ENCODE peak calls at places on chromosomes 16 and 17, in six cellular contexts. One of them, this sample, is unnamed.

GRCh38 chr16:11833951-11834695 is 17.2 kb downstream of the RSL1D1 start:
- DNase-seq in mesothelial cell of epicardium: no peak
- DNase-seq in T-helper 17 cell: no peak
- DNase-seq in GM13977: peak
- DNase-seq in tibial nerve: no peak
- DNase-seq in neural crest cell: no peak
- DNase-seq in this sample: no peak

GRCh38 chr17:72691601-72692000 is 400.9 kb downstream of the SLC39A11 start:
- DNase-seq in mesothelial cell of epicardium: no peak
- DNase-seq in T-helper 17 cell: no peak
- DNase-seq in GM13977: no peak
- DNase-seq in tibial nerve: no peak
- DNase-seq in neural crest cell: no peak
- DNase-seq in this sample: no peak

GRCh38 chr16:88306411-88306810 is 76.3 kb upstream of the ZNF469 start:
- DNase-seq in mesothelial cell of epicardium: no peak
- DNase-seq in T-helper 17 cell: no peak
- DNase-seq in GM13977: no peak
- DNase-seq in tibial nerve: no peak
- DNase-seq in neural crest cell: no peak
- DNase-seq in this sample: no peak

GRCh38 chr17:62562656-62563055 is 64.8 kb upstream of the MRC2 start:
- DNase-seq in mesothelial cell of epicardium: no peak
- DNase-seq in T-helper 17 cell: no peak
- DNase-seq in GM13977: no peak
- DNase-seq in tibial nerve: no peak
- DNase-seq in neural crest cell: no peak
- DNase-seq in this sample: no peak

GRCh38 chr17:28573521-28573920 is 2.2 kb upstream of the PIGS start:
- DNase-seq in mesothelial cell of epicardium: no peak
- DNase-seq in T-helper 17 cell: no peak
- DNase-seq in GM13977: no peak
- DNase-seq in tibial nerve: no peak
- DNase-seq in neural crest cell: no peak
- DNase-seq in this sample: no peak

GRCh38 chr17:4340914-4341615 is 25.4 kb downstream of the UBE2G1 start:
- DNase-seq in mesothelial cell of epicardium: no peak
- DNase-seq in T-helper 17 cell: no peak
- DNase-seq in GM13977: peak
- DNase-seq in tibial nerve: no peak
- DNase-seq in neural crest cell: no peak
- DNase-seq in this sample: no peak

GRCh38 chr16:71387045-71387871 is 28.7 kb downstream of the CALB2 start:
- DNase-seq in mesothelial cell of epicardium: no peak
- DNase-seq in T-helper 17 cell: no peak
- DNase-seq in GM13977: no peak
- DNase-seq in tibial nerve: no peak
- DNase-seq in neural crest cell: no peak
- DNase-seq in this sample: no peak

GRCh38 chr16:72985148-72985882 is 62.6 kb downstream of the ZFHX3 start:
- DNase-seq in mesothelial cell of epicardium: no peak
- DNase-seq in T-helper 17 cell: no peak
- DNase-seq in GM13977: no peak
- DNase-seq in tibial nerve: peak
- DNase-seq in neural crest cell: no peak
- DNase-seq in this sample: peak

GRCh38 chr16:19488213-19488640 is 33.7 kb downstream of the GDE1 start:
- DNase-seq in mesothelial cell of epicardium: no peak
- DNase-seq in T-helper 17 cell: no peak
- DNase-seq in GM13977: no peak
- DNase-seq in tibial nerve: no peak
- DNase-seq in neural crest cell: no peak
- DNase-seq in this sample: no peak

GRCh38 chr17:73973881-73974409 is 229.5 kb upstream of the RPL38 start:
- DNase-seq in mesothelial cell of epicardium: no peak
- DNase-seq in T-helper 17 cell: no peak
- DNase-seq in GM13977: no peak
- DNase-seq in tibial nerve: no peak
- DNase-seq in neural crest cell: no peak
- DNase-seq in this sample: no peak

GRCh38 chr16:87178177-87178863 is 138.9 kb downstream of the C16orf95 start:
- DNase-seq in mesothelial cell of epicardium: no peak
- DNase-seq in T-helper 17 cell: no peak
- DNase-seq in GM13977: no peak
- DNase-seq in tibial nerve: peak
- DNase-seq in neural crest cell: no peak
- DNase-seq in this sample: no peak

GRCh38 chr17:47733414-47734288 is 615 bp downstream of the TBX21 start:
- DNase-seq in mesothelial cell of epicardium: no peak
- DNase-seq in T-helper 17 cell: no peak
- DNase-seq in GM13977: no peak
- DNase-seq in tibial nerve: no peak
- DNase-seq in neural crest cell: no peak
- DNase-seq in this sample: no peak

GRCh38 chr16:15608398-15609285 is 34.3 kb downstream of the MARF1 start:
- DNase-seq in mesothelial cell of epicardium: no peak
- DNase-seq in T-helper 17 cell: no peak
- DNase-seq in GM13977: no peak
- DNase-seq in tibial nerve: no peak
- DNase-seq in neural crest cell: no peak
- DNase-seq in this sample: no peak

GRCh38 chr16:59236804-59237463 is 502.8 kb upstream of the GOT2 start:
- DNase-seq in mesothelial cell of epicardium: no peak
- DNase-seq in T-helper 17 cell: no peak
- DNase-seq in GM13977: no peak
- DNase-seq in tibial nerve: no peak
- DNase-seq in neural crest cell: no peak
- DNase-seq in this sample: no peak

GRCh38 chr17:28953444-28954118 is 2.3 kb upstream of the PHF12 start:
- DNase-seq in mesothelial cell of epicardium: no peak
- DNase-seq in T-helper 17 cell: no peak
- DNase-seq in GM13977: peak
- DNase-seq in tibial nerve: peak
- DNase-seq in neural crest cell: peak
- DNase-seq in this sample: no peak

GRCh38 chr16:81601008-81601428 is 156.4 kb downstream of the CMIP start:
- DNase-seq in mesothelial cell of epicardium: no peak
- DNase-seq in T-helper 17 cell: no peak
- DNase-seq in GM13977: no peak
- DNase-seq in tibial nerve: no peak
- DNase-seq in neural crest cell: no peak
- DNase-seq in this sample: no peak

GRCh38 chr17:40323731-40324650 is 15.0 kb downstream of the RARA start:
- DNase-seq in mesothelial cell of epicardium: no peak
- DNase-seq in T-helper 17 cell: peak
- DNase-seq in GM13977: no peak
- DNase-seq in tibial nerve: peak
- DNase-seq in neural crest cell: no peak
- DNase-seq in this sample: peak

GRCh38 chr17:61574542-61575351 is 16.3 kb downstream of the NACA2 start:
- DNase-seq in mesothelial cell of epicardium: peak
- DNase-seq in T-helper 17 cell: no peak
- DNase-seq in GM13977: no peak
- DNase-seq in tibial nerve: no peak
- DNase-seq in neural crest cell: peak
- DNase-seq in this sample: no peak

GRCh38 chr16:19517424-19518089 is 4.3 kb downstream of the GDE1 start:
- DNase-seq in mesothelial cell of epicardium: no peak
- DNase-seq in T-helper 17 cell: no peak
- DNase-seq in GM13977: no peak
- DNase-seq in tibial nerve: no peak
- DNase-seq in neural crest cell: no peak
- DNase-seq in this sample: no peak

GRCh38 chr17:78356163-78356713 is 3.6 kb downstream of the SOCS3 start:
- DNase-seq in mesothelial cell of epicardium: no peak
- DNase-seq in T-helper 17 cell: peak
- DNase-seq in GM13977: peak
- DNase-seq in tibial nerve: no peak
- DNase-seq in neural crest cell: no peak
- DNase-seq in this sample: peak

GRCh38 chr16:1973461-1974156 is 1.8 kb downstream of the TBL3 start:
- DNase-seq in mesothelial cell of epicardium: no peak
- DNase-seq in T-helper 17 cell: no peak
- DNase-seq in GM13977: no peak
- DNase-seq in tibial nerve: no peak
- DNase-seq in neural crest cell: no peak
- DNase-seq in this sample: no peak

GRCh38 chr17:7204828-7205461 is 14.7 kb downstream of the DLG4 start:
- DNase-seq in mesothelial cell of epicardium: peak
- DNase-seq in T-helper 17 cell: peak
- DNase-seq in GM13977: peak
- DNase-seq in tibial nerve: peak
- DNase-seq in neural crest cell: peak
- DNase-seq in this sample: peak

GRCh38 chr17:43599835-43600234 is 53.7 kb upstream of the ETV4 start:
- DNase-seq in mesothelial cell of epicardium: no peak
- DNase-seq in T-helper 17 cell: no peak
- DNase-seq in GM13977: no peak
- DNase-seq in tibial nerve: peak
- DNase-seq in neural crest cell: no peak
- DNase-seq in this sample: no peak

GRCh38 chr16:3530371-3530914 is 29.6 kb downstream of the CLUAP1 start:
- DNase-seq in mesothelial cell of epicardium: no peak
- DNase-seq in T-helper 17 cell: no peak
- DNase-seq in GM13977: no peak
- DNase-seq in tibial nerve: no peak
- DNase-seq in neural crest cell: no peak
- DNase-seq in this sample: no peak

GRCh38 chr17:44317545-44317944 is 7.1 kb downstream of the SLC25A39 start:
- DNase-seq in mesothelial cell of epicardium: no peak
- DNase-seq in T-helper 17 cell: no peak
- DNase-seq in GM13977: no peak
- DNase-seq in tibial nerve: no peak
- DNase-seq in neural crest cell: no peak
- DNase-seq in this sample: no peak

GRCh38 chr17:62193297-62193696 is 128.2 kb upstream of the MED13 start:
- DNase-seq in mesothelial cell of epicardium: no peak
- DNase-seq in T-helper 17 cell: no peak
- DNase-seq in GM13977: no peak
- DNase-seq in tibial nerve: no peak
- DNase-seq in neural crest cell: no peak
- DNase-seq in this sample: no peak

GRCh38 chr16:88274847-88275246 is 107.9 kb upstream of the ZNF469 start:
- DNase-seq in mesothelial cell of epicardium: no peak
- DNase-seq in T-helper 17 cell: no peak
- DNase-seq in GM13977: no peak
- DNase-seq in tibial nerve: no peak
- DNase-seq in neural crest cell: no peak
- DNase-seq in this sample: no peak

GRCh38 chr17:50027639-50028206 is 28.2 kb upstream of the ITGA3 start:
- DNase-seq in mesothelial cell of epicardium: no peak
- DNase-seq in T-helper 17 cell: no peak
- DNase-seq in GM13977: no peak
- DNase-seq in tibial nerve: no peak
- DNase-seq in neural crest cell: no peak
- DNase-seq in this sample: peak

GRCh38 chr16:79589495-79590134 is 10.9 kb downstream of the MAF start:
- DNase-seq in mesothelial cell of epicardium: no peak
- DNase-seq in T-helper 17 cell: no peak
- DNase-seq in GM13977: no peak
- DNase-seq in tibial nerve: no peak
- DNase-seq in neural crest cell: no peak
- DNase-seq in this sample: no peak

GRCh38 chr16:998615-999014 is 17.0 kb downstream of the SOX8 start:
- DNase-seq in mesothelial cell of epicardium: no peak
- DNase-seq in T-helper 17 cell: no peak
- DNase-seq in GM13977: no peak
- DNase-seq in tibial nerve: no peak
- DNase-seq in neural crest cell: no peak
- DNase-seq in this sample: no peak